ENCODE peak calls at places on chromosomes 2 and 18, in six cellular contexts. L, F, T, N, X and E are unnamed samples.

GRCh38 chr18:13577091-13577697 is 149.2 kb downstream of the FAM210A start:
- DNase-seq in N (peak; percentile 7), F (no peak), X (no peak), L (peak; percentile 90), T (no peak), E (no peak)

GRCh38 chr18:57819671-57820460 is 16.8 kb upstream of the ATP8B1 start:
- DNase-seq in T (peak; percentile 71), F (peak; percentile 33), L (no peak), N (peak; percentile 95), X (peak; percentile 74), E (peak; percentile 68)

GRCh38 chr2:32895424-32895823 is 51.3 kb upstream of the LTBP1 start:
- DNase-seq in X (no peak), N (no peak), T (no peak), F (no peak), L (no peak), E (no peak)

GRCh38 chr2:152762202-152762601 is 43.8 kb downstream of the ARL6IP6 start:
- DNase-seq in N (peak; percentile 96), F (no peak), L (no peak), X (no peak), T (no peak), E (no peak)

GRCh38 chr18:63376493-63377053 is 9.6 kb upstream of the KDSR start:
- DNase-seq in N (peak; percentile 31), L (no peak), F (no peak), X (no peak), T (no peak), E (no peak)

GRCh38 chr18:27491772-27492171 is 306.7 kb upstream of the CHST9 start:
- DNase-seq in X (no peak), L (no peak), T (no peak), N (no peak), F (no peak), E (no peak)

GRCh38 chr18:61865466-61866165 is 27.2 kb downstream of the RNF152 start:
- DNase-seq in T (no peak), N (peak; percentile 37), F (no peak), L (no peak), X (no peak), E (no peak)

GRCh38 chr2:23248667-23249066 is 136.3 kb upstream of the KLHL29 start:
- DNase-seq in F (no peak), T (no peak), X (no peak), N (no peak), L (no peak), E (no peak)

GRCh38 chr2:29443086-29443485 is 327.9 kb downstream of the CLIP4 start:
- DNase-seq in F (no peak), L (no peak), X (no peak), N (no peak), T (no peak), E (no peak)

GRCh38 chr2:213010106-213010779 is 141.2 kb downstream of the IKZF2 start:
- DNase-seq in X (no peak), N (no peak), T (no peak), F (no peak), L (no peak), E (no peak)

GRCh38 chr2:3565117-3565516 is 7.0 kb upstream of the RNASEH1 start:
- DNase-seq in N (no peak), L (no peak), X (no peak), T (no peak), F (no peak), E (no peak)

GRCh38 chr2:45681675-45682074 is 30.2 kb downstream of the PRKCE start:
- DNase-seq in X (no peak), T (peak; percentile 13), N (peak; percentile 88), L (no peak), F (peak; percentile 12), E (peak; percentile 48)
- TF ChIP-seq BHLHE40 in X (no peak), T (no peak), N (no peak), L (no peak), F (no peak), E (no peak)

DNA sequence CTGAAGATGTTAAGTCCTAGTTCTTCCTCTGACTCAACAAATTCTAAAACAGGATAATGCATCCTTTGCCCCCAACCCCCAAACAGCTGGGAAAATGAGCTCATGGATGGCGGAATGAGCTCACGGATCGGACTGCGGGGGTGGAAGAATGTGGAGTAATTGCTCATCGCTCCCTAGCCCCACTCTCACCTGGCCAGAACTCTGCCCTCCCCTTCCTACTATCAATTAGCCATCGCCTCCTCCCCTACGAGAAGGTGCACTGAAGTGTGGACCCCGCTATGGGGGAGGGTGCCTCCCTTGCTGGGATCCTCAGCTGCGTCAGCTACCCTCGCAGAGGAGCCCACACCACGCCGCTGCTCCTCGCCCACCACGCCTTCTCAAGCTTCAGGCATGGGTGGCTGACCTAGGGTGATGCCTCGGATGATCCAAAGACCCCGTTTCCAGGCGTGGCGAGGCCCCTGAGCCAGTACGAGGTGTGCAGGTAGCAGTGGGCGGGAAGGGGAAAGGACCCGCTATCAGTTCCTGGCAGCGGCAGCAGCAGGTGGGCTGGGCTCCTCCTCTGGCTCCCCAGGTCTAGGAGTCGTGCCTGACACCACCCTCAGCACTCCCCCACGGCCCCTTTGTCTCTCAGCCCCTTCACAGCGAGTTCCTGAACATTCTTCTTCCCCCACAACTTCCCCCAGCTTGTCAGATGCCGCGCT is 82.1 kb upstream of the POMC start:
- DNase-seq in F (no peak), T (no peak), N (peak; percentile 92), X (peak; percentile 68), L (no peak), E (no peak)
- TF ChIP-seq BHLHE40 in F (no peak), T (no peak), N (peak; percentile 30), X (no peak), L (no peak), E (no peak)

GRCh38 chr2:169928463-169928864 is 101.2 kb downstream of the UBR3 start:
- DNase-seq in T (peak; percentile 48), F (no peak), L (no peak), X (no peak), N (peak; percentile 63), E (no peak)
- TF ChIP-seq BHLHE40 in T (no peak), F (no peak), L (no peak), X (no peak), N (no peak), E (no peak)

GRCh38 chr2:160343404-160343803 is 143.3 kb upstream of the ITGB6 start:
- DNase-seq in T (no peak), N (no peak), L (no peak), X (no peak), F (no peak), E (no peak)
- TF ChIP-seq BHLHE40 in T (no peak), N (no peak), L (no peak), X (no peak), F (no peak), E (no peak)

DNA sequence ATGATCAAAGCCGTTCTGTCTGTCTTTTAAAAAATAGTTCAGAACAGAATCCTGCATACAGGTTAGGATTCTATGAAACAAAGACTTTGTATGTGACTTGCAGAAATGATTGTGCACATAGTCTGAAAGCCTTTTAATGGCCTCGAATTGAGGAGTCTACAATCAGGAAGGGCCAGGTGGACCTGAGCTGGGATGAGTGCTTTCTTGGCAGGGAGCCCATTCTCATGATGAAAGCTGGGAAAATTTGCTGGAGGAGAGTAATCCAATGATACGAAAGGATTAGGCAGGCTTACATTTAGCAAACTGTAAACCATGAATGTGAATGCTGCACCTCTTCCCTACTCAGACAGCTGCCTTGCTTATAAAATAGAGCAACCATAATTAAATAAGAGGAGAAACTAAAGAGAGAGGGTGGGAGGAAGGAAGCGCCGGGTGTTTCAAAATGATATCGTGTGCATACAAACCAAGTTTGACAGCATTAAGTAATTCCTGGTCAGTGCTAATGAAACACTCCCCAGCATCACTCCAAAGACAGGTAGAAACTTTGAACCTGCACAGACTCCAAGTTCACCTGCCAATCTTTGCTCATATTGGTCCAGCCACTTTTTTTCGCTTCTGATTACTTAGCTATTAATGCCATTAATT is 23.7 kb upstream of the CXCR4 start:
- DNase-seq in F (no peak), N (no peak), L (no peak), X (no peak), T (no peak), E (no peak)
- TF ChIP-seq BHLHE40 in F (no peak), N (no peak), L (no peak), X (no peak), T (no peak), E (no peak)

GRCh38 chr2:151437630-151438029 is 27.9 kb downstream of the RIF1 start:
- DNase-seq in T (no peak), N (peak; percentile 18), X (no peak), L (no peak), F (peak; percentile 5), E (peak; percentile 36)
- TF ChIP-seq BHLHE40 in T (no peak), N (no peak), X (no peak), L (no peak), F (no peak), E (no peak)

GRCh38 chr2:233950078-233950825 is 33.1 kb downstream of the TRPM8 start:
- DNase-seq in L (no peak), N (no peak), X (no peak), F (no peak), T (no peak), E (no peak)

GRCh38 chr2:233952335-233952734 is 35.2 kb downstream of the TRPM8 start:
- DNase-seq in L (no peak), F (no peak), T (no peak), N (no peak), X (no peak), E (no peak)

GRCh38 chr2:233953106-233953801 is 36.1 kb downstream of the TRPM8 start:
- DNase-seq in F (no peak), X (no peak), L (no peak), N (no peak), T (no peak), E (no peak)
- TF ChIP-seq BHLHE40 in F (no peak), X (no peak), L (no peak), N (no peak), T (no peak), E (no peak)

GRCh38 chr18:48950536-48951447 is at the start of gene SMAD7:
- DNase-seq in L (no peak), N (no peak), X (peak; percentile 26), F (no peak), T (no peak), E (no peak)
- TF ChIP-seq BHLHE40 in L (no peak), N (no peak), X (no peak), F (no peak), T (no peak), E (no peak)